ENCODE peak calls at places on chromosomes 7 and 10, in nine cellular contexts. N is progenitor cell of endocrine pancreas, H is activated T-helper 1 cell treated with Interleukin-2 at 50 U/mL for 16 hours, R is OCI-LY7, O is iris pigment epithelial cell, U is GM23248, I is mammary epithelial cell, G is mesendoderm, E is A549. Q is an unnamed sample.

GRCh38 chr7:303884-304573 is 14.1 kb downstream of the FOXL3 start:
- DNase-seq in H (no peak), N (no peak), O (no peak), I (no peak), E (no peak), G (no peak), R (no peak), U (no peak), Q (no peak)

GRCh38 chr10:94219829-94220228 is 142.9 kb downstream of the NOC3L start:
- DNase-seq in I (no peak), G (no peak), H (no peak), R (no peak), U (peak; percentile 39), E (no peak), N (no peak), O (peak; percentile 46), Q (no peak)

GRCh38 chr10:93954726-93955363 is 38.9 kb upstream of the PLCE1 start:
- DNase-seq in O (peak; percentile 72), E (peak; percentile 16), R (no peak), G (no peak), H (no peak), U (peak; percentile 73), N (no peak), I (peak; percentile 60), Q (no peak)

GRCh38 chr10:35908451-35908850 is 266.4 kb upstream of the FZD8 start:
- DNase-seq in R (no peak), I (no peak), N (no peak), H (no peak), U (peak; percentile 9), E (no peak), O (peak; percentile 62), G (no peak), Q (no peak)

GRCh38 chr10:33381897-33382578 is 47.6 kb upstream of the NRP1 start:
- DNase-seq in H (no peak), U (peak; percentile 95), E (no peak), N (no peak), G (no peak), R (no peak), I (no peak), O (peak; percentile 78), Q (no peak)

GRCh38 chr10:97991875-97992274 is 38.5 kb downstream of the CRTAC1 start:
- DNase-seq in I (peak; percentile 21), G (peak; percentile 73), H (no peak), U (peak; percentile 37), O (peak; percentile 29), N (peak; percentile 50), E (peak; percentile 23), R (no peak), Q (peak; percentile 5)

GRCh38 chr10:95290801-95291633 is at the start of gene PDLIM1:
- DNase-seq in H (no peak), E (peak; percentile 72), U (peak; percentile 87), G (peak; percentile 78), O (peak; percentile 66), N (peak; percentile 65), I (peak; percentile 70), R (peak; percentile 71), Q (no peak)

GRCh38 chr10:84541289-84541637 is 212.9 kb downstream of the CCSER2 start:
- DNase-seq in O (no peak), G (peak; percentile 93), H (no peak), R (no peak), N (no peak), U (peak; percentile 6), I (no peak), E (peak; percentile 46), Q (no peak)

GRCh38 chr10:59808896-59809643 is 55.8 kb upstream of the MRLN start:
- DNase-seq in I (peak; percentile 57), O (peak; percentile 70), R (peak; percentile 54), H (peak; percentile 13), U (peak; percentile 64), G (peak; percentile 92), E (peak; percentile 66), N (peak; percentile 65), Q (peak; percentile 55)

GRCh38 chr7:73822319-73823173 is 8.2 kb upstream of the CLDN4 start:
- DNase-seq in E (peak; percentile 91), U (peak; percentile 100), I (peak; percentile 100), N (no peak), O (peak; percentile 85), G (peak; percentile 57), R (no peak), H (no peak), Q (no peak)

GRCh38 chr7:34062826-34063225 is 157.5 kb downstream of the BMPER start:
- DNase-seq in H (no peak), N (no peak), G (no peak), E (no peak), R (no peak), O (no peak), U (no peak), I (no peak), Q (no peak)

GRCh38 chr7:116490351-116490750 is 9.2 kb upstream of the CAV2 start:
- DNase-seq in N (no peak), I (no peak), G (no peak), O (no peak), U (no peak), E (no peak), H (no peak), R (no peak), Q (no peak)

GRCh38 chr10:72736881-72737280 is 44.9 kb downstream of the MCU start:
- DNase-seq in N (no peak), E (no peak), I (no peak), R (no peak), H (no peak), U (no peak), G (no peak), O (peak; percentile 36), Q (no peak)

GRCh38 chr7:52811537-52811936 is 223.9 kb upstream of the POM121L12 start:
- DNase-seq in N (no peak), U (no peak), R (no peak), O (no peak), E (no peak), G (no peak), H (no peak), I (no peak), Q (no peak)

GRCh38 chr10:49608166-49608758 is 1.8 kb upstream of the SLC18A3 start:
- DNase-seq in R (no peak), G (no peak), E (no peak), I (no peak), U (no peak), H (no peak), O (no peak), N (no peak), Q (no peak)

GRCh38 chr10:30782543-30783461 is 153.2 kb upstream of the LYZL2 start:
- DNase-seq in E (no peak), N (no peak), G (peak; percentile 61), H (no peak), O (peak; percentile 45), I (no peak), U (peak; percentile 66), R (no peak), Q (no peak)

Q was measured in Jurkat, Clone E6-1.